ENCODE peak calls at places on chromosome 15, in ten cellular contexts. K is colonic mucosa; L is body of pancreas; Z is H9; V is HepG2; U is stomach; G is esophagus squamous epithelium; P is fibroblast of lung; Y is kidney; H is CD8-positive, alpha-beta T cell. Q is an unnamed sample.

GRCh38 chr15:85541744-85542143 is 161.3 kb downstream of the AKAP13 start:
- DNase-seq in K (no peak), L (no peak), Z (no peak), V (no peak), U (no peak), G (no peak), P (no peak), Y (no peak), H (no peak), Q (no peak)

GRCh38 chr15:72342385-72342784 is 22.4 kb upstream of the CELF6 start:
- DNase-seq in K (no peak), L (peak; percentile 25), Z (peak; percentile 84), V (peak; percentile 33), U (peak; percentile 32), G (no peak), P (peak; percentile 14), Y (no peak), H (no peak), Q (no peak)

GRCh38 chr15:77748078-77749064 is 115.7 kb upstream of the LINGO1 start:
- DNase-seq in K (peak; percentile 23), L (no peak), Z (peak; percentile 47), V (peak; percentile 6), U (no peak), G (no peak), P (no peak), Y (no peak), H (no peak), Q (no peak)

GRCh38 chr15:67130673-67131601 is 65.5 kb downstream of the SMAD3 start:
- DNase-seq in K (no peak), L (no peak), Z (no peak), V (no peak), U (no peak), G (no peak), P (no peak), Y (no peak), H (no peak), Q (no peak)

GRCh38 chr15:68808770-68809169 is 11.9 kb downstream of the ANP32A start:
- DNase-seq in K (no peak), L (no peak), Z (no peak), V (no peak), U (no peak), G (no peak), P (no peak), Y (no peak), H (no peak), Q (no peak)

GRCh38 chr15:64692166-64692565 is 83.2 kb downstream of the RBPMS2 start:
- DNase-seq in K (no peak), L (no peak), Z (no peak), V (no peak), U (no peak), G (no peak), P (no peak), Y (no peak), H (no peak), Q (no peak)

GRCh38 chr15:91966181-91966552 is 112.7 kb downstream of the SLCO3A1 start:
- DNase-seq in K (no peak), L (no peak), Z (no peak), V (no peak), U (no peak), G (no peak), P (no peak), Y (no peak), H (no peak), Q (no peak)

GRCh38 chr15:99006146-99006545 is 1.4 kb downstream of the PGPEP1L start:
- DNase-seq in K (peak; percentile 4), L (no peak), Z (no peak), V (no peak), U (no peak), G (no peak), P (no peak), Y (no peak), H (no peak), Q (no peak)

GRCh38 chr15:93327364-93327763 is 238.4 kb upstream of the RGMA start:
- DNase-seq in K (no peak), L (no peak), Z (no peak), V (no peak), U (no peak), G (no peak), P (no peak), Y (no peak), H (no peak), Q (no peak)

GRCh38 chr15:93330862-93331544 is 242.0 kb upstream of the RGMA start:
- DNase-seq in K (no peak), L (no peak), Z (no peak), V (no peak), U (no peak), G (no peak), P (no peak), Y (no peak), H (no peak), Q (no peak)

GRCh38 chr15:93333826-93334225 is 244.8 kb upstream of the RGMA start:
- DNase-seq in K (no peak), L (no peak), Z (peak; percentile 38), V (no peak), U (no peak), G (no peak), P (no peak), Y (no peak), H (no peak), Q (no peak)

DNA sequence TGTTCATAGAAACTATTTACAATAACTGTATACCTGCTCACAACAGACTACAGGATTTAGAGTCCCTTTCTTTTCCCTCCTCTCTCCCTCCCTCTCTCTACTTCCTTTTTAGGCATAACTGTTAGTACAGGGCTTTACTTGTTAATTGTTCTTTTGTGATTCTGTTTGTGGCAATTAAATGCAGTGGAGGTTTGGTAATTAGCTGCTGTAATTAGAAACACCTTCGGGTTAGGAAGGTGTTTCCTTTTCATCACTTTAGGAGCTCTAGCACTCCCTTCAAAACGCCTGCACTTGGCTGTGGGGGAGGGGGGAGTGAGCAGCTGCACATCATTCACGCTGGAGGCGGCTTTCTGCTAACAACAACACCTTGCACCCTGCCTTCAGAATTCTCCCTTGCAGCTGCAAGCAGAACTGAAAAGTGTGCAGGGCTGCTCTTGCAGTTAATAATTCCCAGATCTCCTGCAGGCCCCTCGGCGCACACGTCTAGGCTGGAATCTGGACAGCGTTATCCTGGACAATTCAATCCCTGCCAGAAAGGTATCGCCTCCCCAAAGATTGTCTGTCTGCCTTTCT is 242.6 kb upstream of the RGMA start:
- DNase-seq in K (no peak), L (peak; percentile 61), Z (peak; percentile 79), V (no peak), U (no peak), G (no peak), P (no peak), Y (no peak), H (no peak), Q (no peak)
- H3K27ac ChIP-seq in K (no peak overlapping the region), L (peak overlapping the region; percentile 57), Z (no peak overlapping the region), V (no peak overlapping the region), U (no peak overlapping the region), G (no peak overlapping the region), P (no peak overlapping the region), Y (no peak overlapping the region), H (no peak overlapping the region), Q (no peak overlapping the region)

GRCh38 chr15:36779744-36780408 is 200.4 kb downstream of the CDIN1 start:
- DNase-seq in K (no peak), L (no peak), Z (no peak), V (no peak), U (no peak), G (no peak), P (no peak), Y (no peak), H (no peak), Q (no peak)

GRCh38 chr15:36774765-36775164 is 195.3 kb downstream of the CDIN1 start:
- DNase-seq in K (no peak), L (no peak), Z (no peak), V (no peak), U (no peak), G (no peak), P (no peak), Y (no peak), H (no peak), Q (no peak)

GRCh38 chr15:36777941-36778340 is 198.5 kb downstream of the CDIN1 start:
- DNase-seq in K (no peak), L (no peak), Z (no peak), V (no peak), U (no peak), G (no peak), P (no peak), Y (no peak), H (no peak), Q (no peak)

GRCh38 chr15:36775209-36775608 is 195.8 kb downstream of the CDIN1 start:
- DNase-seq in K (no peak), L (no peak), Z (no peak), V (no peak), U (no peak), G (no peak), P (no peak), Y (no peak), H (no peak), Q (no peak)

GRCh38 chr15:36778516-36778915 is 199.1 kb downstream of the CDIN1 start:
- DNase-seq in K (no peak), L (no peak), Z (no peak), V (no peak), U (no peak), G (no peak), P (peak; percentile 75), Y (no peak), H (no peak), Q (no peak)
- H3K27ac ChIP-seq in K (no peak overlapping the region), L (no peak overlapping the region), Z (no peak overlapping the region), V (no peak overlapping the region), U (no peak overlapping the region), G (no peak overlapping the region), P (no peak overlapping the region), Y (no peak overlapping the region), H (no peak overlapping the region), Q (no peak overlapping the region)

DNA sequence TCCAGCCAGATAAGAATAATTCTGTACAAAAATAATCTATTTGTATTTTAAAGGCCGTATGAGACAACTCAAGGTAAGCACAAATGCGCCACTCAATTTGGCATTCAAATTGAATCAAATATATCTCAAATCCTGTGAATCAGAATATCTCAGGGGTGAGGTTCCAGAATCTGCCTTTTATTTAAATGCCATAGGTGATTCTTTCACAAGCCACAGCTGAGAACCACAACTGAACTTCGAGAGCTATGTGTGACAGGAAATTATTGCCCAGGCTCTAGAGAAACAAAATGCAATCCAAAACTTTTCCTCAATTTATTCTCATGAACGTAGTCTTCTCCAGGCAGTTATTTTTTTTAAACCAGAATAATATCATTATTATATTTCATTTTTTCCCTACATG is 11.9 kb downstream of the ATP8B4 start:
- DNase-seq in K (no peak), L (no peak), Z (no peak), V (no peak), U (no peak), G (no peak), P (no peak), Y (no peak), H (no peak), Q (no peak)
- H3K27ac ChIP-seq in K (no peak overlapping the region), L (peak overlapping the region; percentile 25), Z (no peak overlapping the region), V (no peak overlapping the region), U (no peak overlapping the region), G (no peak overlapping the region), P (no peak overlapping the region), Y (no peak overlapping the region), H (no peak overlapping the region), Q (no peak overlapping the region)

DNA sequence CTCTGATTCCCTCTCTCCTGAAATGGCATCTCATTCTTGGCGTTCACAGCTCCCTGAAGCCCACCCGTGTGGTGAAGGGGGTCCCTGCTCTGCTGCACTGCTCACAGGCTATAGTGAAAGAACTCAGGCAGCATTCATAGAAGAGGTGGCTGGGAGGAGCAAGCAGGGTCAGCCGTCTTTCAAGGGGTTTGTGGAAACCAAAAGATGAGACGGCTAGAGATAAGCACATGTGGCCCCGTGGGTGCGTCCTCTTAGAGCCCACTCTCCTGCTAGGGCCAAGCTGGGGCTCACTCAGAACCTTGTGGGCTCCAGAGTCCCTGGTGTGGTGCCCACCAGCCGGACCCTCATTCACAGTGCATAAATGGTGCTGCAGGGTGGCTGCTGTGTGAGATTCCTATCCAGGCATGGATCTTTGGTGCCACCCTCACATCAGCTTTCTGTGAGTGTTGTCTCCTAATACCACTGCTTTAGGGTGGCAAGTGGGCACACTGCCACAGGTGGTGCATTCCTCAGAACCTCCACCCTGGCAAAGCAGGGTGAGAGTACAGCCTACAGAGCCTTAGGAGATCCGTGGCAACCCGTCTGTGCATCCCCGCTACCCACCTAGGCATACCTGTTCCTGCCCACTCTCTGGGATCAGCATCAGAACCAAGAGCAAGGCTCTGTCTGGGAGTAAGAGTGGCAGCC is 11.2 kb upstream of the SEMA4B start:
- DNase-seq in K (no peak), L (no peak), Z (no peak), V (no peak), U (no peak), G (no peak), P (no peak), Y (peak; percentile 61), H (no peak), Q (no peak)
- H3K27ac ChIP-seq in K (peak overlapping the region; percentile 85), L (peak overlapping the region; percentile 68), Z (no peak overlapping the region), V (no peak overlapping the region), U (peak overlapping the region; percentile 79), G (peak overlapping the region; percentile 96), P (no peak overlapping the region), Y (peak overlapping the region; percentile 34), H (no peak overlapping the region), Q (peak overlapping the region; percentile 6)

Q was measured in CD8-positive, alpha-beta memory T cell.